ENCODE peak calls at places on chromosomes 12 and 14, in four cellular contexts. One of them, this sample, is unnamed.

GRCh38 chr12:128258866-128259555 is 8.0 kb upstream of the TMEM132C start:
- DNase-seq in ascending aorta: no peak
- DNase-seq in foreskin fibroblast: no peak
- DNase-seq in activated CD8-positive, alpha-beta T cell treated with anti-CD3 and anti-CD28 coated beads for 36 hours: no peak
- DNase-seq in this sample: no peak

GRCh38 chr12:131856366-131857097 is 28.3 kb downstream of the MMP17 start:
- DNase-seq in activated CD8-positive, alpha-beta T cell treated with anti-CD3 and anti-CD28 coated beads for 36 hours: no peak
- DNase-seq in ascending aorta: no peak
- DNase-seq in foreskin fibroblast: no peak
- DNase-seq in this sample: no peak

GRCh38 chr14:23146980-23147379 is 27.9 kb upstream of the CEBPE start:
- DNase-seq in activated CD8-positive, alpha-beta T cell treated with anti-CD3 and anti-CD28 coated beads for 36 hours: no peak
- DNase-seq in foreskin fibroblast: no peak
- DNase-seq in ascending aorta: no peak
- DNase-seq in this sample: no peak

GRCh38 chr12:81759215-81759991 is at the start of gene PPFIA2:
- DNase-seq in ascending aorta: peak
- DNase-seq in foreskin fibroblast: no peak
- DNase-seq in activated CD8-positive, alpha-beta T cell treated with anti-CD3 and anti-CD28 coated beads for 36 hours: peak
- DNase-seq in this sample: no peak

GRCh38 chr12:30978639-30979038 is 52.1 kb downstream of the TSPAN11 start:
- DNase-seq in ascending aorta: no peak
- DNase-seq in activated CD8-positive, alpha-beta T cell treated with anti-CD3 and anti-CD28 coated beads for 36 hours: no peak
- DNase-seq in foreskin fibroblast: no peak
- DNase-seq in this sample: no peak

GRCh38 chr12:113857371-113857770 is 108.8 kb downstream of the RBM19 start:
- DNase-seq in ascending aorta: no peak
- DNase-seq in foreskin fibroblast: no peak
- DNase-seq in activated CD8-positive, alpha-beta T cell treated with anti-CD3 and anti-CD28 coated beads for 36 hours: no peak
- DNase-seq in this sample: no peak

GRCh38 chr14:72864712-72865365 is 29.1 kb downstream of the DPF3 start:
- DNase-seq in ascending aorta: no peak
- DNase-seq in activated CD8-positive, alpha-beta T cell treated with anti-CD3 and anti-CD28 coated beads for 36 hours: no peak
- DNase-seq in foreskin fibroblast: no peak
- DNase-seq in this sample: no peak

GRCh38 chr12:49933793-49934192 is 16.7 kb upstream of the AQP2 start:
- DNase-seq in foreskin fibroblast: peak
- DNase-seq in activated CD8-positive, alpha-beta T cell treated with anti-CD3 and anti-CD28 coated beads for 36 hours: no peak
- DNase-seq in ascending aorta: peak
- DNase-seq in this sample: no peak

GRCh38 chr12:120659151-120659525 is 18.7 kb downstream of the CABP1 start:
- DNase-seq in activated CD8-positive, alpha-beta T cell treated with anti-CD3 and anti-CD28 coated beads for 36 hours: no peak
- DNase-seq in ascending aorta: no peak
- DNase-seq in foreskin fibroblast: no peak
- DNase-seq in this sample: no peak

GRCh38 chr12:23561536-23561935 is 387.9 kb downstream of the SOX5 start:
- DNase-seq in ascending aorta: no peak
- DNase-seq in activated CD8-positive, alpha-beta T cell treated with anti-CD3 and anti-CD28 coated beads for 36 hours: no peak
- DNase-seq in foreskin fibroblast: no peak
- DNase-seq in this sample: no peak

GRCh38 chr12:91058821-91059220 is 997 bp upstream of the KERA start:
- DNase-seq in foreskin fibroblast: no peak
- DNase-seq in activated CD8-positive, alpha-beta T cell treated with anti-CD3 and anti-CD28 coated beads for 36 hours: no peak
- DNase-seq in ascending aorta: no peak
- DNase-seq in this sample: no peak

GRCh38 chr14:52950410-52950897 is 396 bp downstream of the FERMT2 start:
- DNase-seq in activated CD8-positive, alpha-beta T cell treated with anti-CD3 and anti-CD28 coated beads for 36 hours: peak
- DNase-seq in foreskin fibroblast: peak
- DNase-seq in ascending aorta: peak
- DNase-seq in this sample: peak

GRCh38 chr12:6226002-6226700 is 26.0 kb downstream of the CD9 start:
- DNase-seq in foreskin fibroblast: no peak
- DNase-seq in ascending aorta: peak
- DNase-seq in activated CD8-positive, alpha-beta T cell treated with anti-CD3 and anti-CD28 coated beads for 36 hours: no peak
- DNase-seq in this sample: no peak

GRCh38 chr14:60648934-60649814 is at the start of gene SIX1:
- DNase-seq in foreskin fibroblast: peak
- DNase-seq in ascending aorta: peak
- DNase-seq in activated CD8-positive, alpha-beta T cell treated with anti-CD3 and anti-CD28 coated beads for 36 hours: peak
- DNase-seq in this sample: peak

GRCh38 chr12:14836336-14837210 is 6.8 kb downstream of the ART4 start:
- DNase-seq in ascending aorta: no peak
- DNase-seq in activated CD8-positive, alpha-beta T cell treated with anti-CD3 and anti-CD28 coated beads for 36 hours: no peak
- DNase-seq in foreskin fibroblast: peak
- DNase-seq in this sample: no peak

GRCh38 chr14:52219488-52220084 is 47.9 kb upstream of the PTGDR start:
- DNase-seq in activated CD8-positive, alpha-beta T cell treated with anti-CD3 and anti-CD28 coated beads for 36 hours: no peak
- DNase-seq in foreskin fibroblast: no peak
- DNase-seq in ascending aorta: no peak
- DNase-seq in this sample: no peak

GRCh38 chr12:128445728-128446127 is 178.8 kb downstream of the TMEM132C start:
- DNase-seq in activated CD8-positive, alpha-beta T cell treated with anti-CD3 and anti-CD28 coated beads for 36 hours: no peak
- DNase-seq in foreskin fibroblast: no peak
- DNase-seq in ascending aorta: no peak
- DNase-seq in this sample: no peak

GRCh38 chr14:81889529-81889928 is 355.9 kb upstream of the SEL1L start:
- DNase-seq in foreskin fibroblast: no peak
- DNase-seq in activated CD8-positive, alpha-beta T cell treated with anti-CD3 and anti-CD28 coated beads for 36 hours: no peak
- DNase-seq in ascending aorta: no peak
- DNase-seq in this sample: no peak

GRCh38 chr12:101747695-101748094 is 8.4 kb upstream of the SYCP3 start:
- DNase-seq in foreskin fibroblast: no peak
- DNase-seq in ascending aorta: no peak
- DNase-seq in activated CD8-positive, alpha-beta T cell treated with anti-CD3 and anti-CD28 coated beads for 36 hours: no peak
- DNase-seq in this sample: no peak
- TF ChIP-seq CTCF in foreskin fibroblast: no peak
- TF ChIP-seq CTCF in ascending aorta: no peak
- TF ChIP-seq CTCF in activated CD8-positive, alpha-beta T cell treated with anti-CD3 and anti-CD28 coated beads for 36 hours: no peak
- TF ChIP-seq CTCF in this sample: no peak

DNA sequence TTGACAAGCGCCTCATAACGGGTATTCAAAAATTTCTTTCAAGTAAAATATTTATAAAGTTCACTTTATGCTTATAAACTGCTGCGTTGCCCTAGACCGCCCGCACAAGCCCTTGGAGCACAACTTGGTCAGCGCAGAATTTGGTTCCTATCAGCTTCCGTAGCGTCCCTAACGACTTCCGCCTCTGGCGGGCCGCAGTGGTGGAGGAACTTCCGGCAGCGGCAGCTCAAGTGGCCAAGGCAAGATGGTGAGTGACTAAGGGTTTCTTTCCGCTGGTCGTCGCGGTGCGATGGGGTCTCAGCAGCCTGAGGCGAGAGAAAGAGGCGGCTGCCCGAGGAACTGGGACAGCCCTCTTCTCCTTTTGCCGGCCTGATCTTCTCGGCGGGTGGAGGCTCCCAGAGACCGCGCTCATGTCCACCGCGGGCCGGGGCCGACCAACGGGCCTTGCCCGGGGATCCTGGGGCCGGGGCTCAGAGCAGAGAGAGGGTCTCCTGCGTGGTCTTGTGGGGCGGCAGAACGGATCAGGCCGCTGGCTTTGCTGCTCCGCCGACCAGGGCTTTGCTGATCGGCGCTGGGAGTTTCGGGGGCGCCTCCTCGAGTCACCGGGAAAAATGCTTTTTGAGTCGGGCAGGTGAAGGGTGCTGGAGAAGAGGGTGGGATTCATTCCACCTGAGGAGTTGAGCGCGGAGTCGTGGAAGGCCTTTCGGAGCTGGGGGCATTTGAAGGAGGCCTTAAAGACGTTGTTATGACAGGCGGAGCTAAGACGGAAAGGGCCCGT is at the start of gene PSMC1:
- DNase-seq in activated CD8-positive, alpha-beta T cell treated with anti-CD3 and anti-CD28 coated beads for 36 hours: peak
- DNase-seq in ascending aorta: peak
- DNase-seq in foreskin fibroblast: peak
- DNase-seq in this sample: peak
- TF ChIP-seq CTCF in activated CD8-positive, alpha-beta T cell treated with anti-CD3 and anti-CD28 coated beads for 36 hours: no peak
- TF ChIP-seq CTCF in ascending aorta: no peak
- TF ChIP-seq CTCF in foreskin fibroblast: no peak
- TF ChIP-seq CTCF in this sample: no peak

GRCh38 chr12:27305673-27306504 is 26.7 kb upstream of the BMAL2 start:
- DNase-seq in foreskin fibroblast: no peak
- DNase-seq in activated CD8-positive, alpha-beta T cell treated with anti-CD3 and anti-CD28 coated beads for 36 hours: no peak
- DNase-seq in ascending aorta: no peak
- DNase-seq in this sample: no peak
- TF ChIP-seq CTCF in foreskin fibroblast: no peak
- TF ChIP-seq CTCF in activated CD8-positive, alpha-beta T cell treated with anti-CD3 and anti-CD28 coated beads for 36 hours: peak
- TF ChIP-seq CTCF in ascending aorta: peak
- TF ChIP-seq CTCF in this sample: peak

DNA sequence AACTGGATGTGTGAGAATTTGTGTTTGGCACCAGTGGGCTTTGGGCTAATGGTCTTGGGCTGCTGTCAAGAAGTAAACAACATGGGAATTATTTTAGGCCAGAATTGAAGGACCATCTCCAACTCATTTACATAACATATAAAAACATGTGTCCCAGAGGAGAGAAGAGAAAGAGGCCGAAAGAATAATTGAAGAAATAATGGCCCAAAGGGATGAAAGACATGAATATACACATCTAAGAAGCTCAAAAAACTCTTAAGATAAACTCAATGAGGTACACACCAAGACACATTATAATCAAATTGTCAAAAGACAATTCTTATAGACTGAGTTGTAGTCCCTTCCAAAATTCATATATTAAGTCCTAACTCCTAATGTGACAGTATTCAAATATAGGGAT is 56.1 kb upstream of the SCAF11 start:
- DNase-seq in ascending aorta: no peak
- DNase-seq in activated CD8-positive, alpha-beta T cell treated with anti-CD3 and anti-CD28 coated beads for 36 hours: no peak
- DNase-seq in foreskin fibroblast: no peak
- DNase-seq in this sample: no peak
- TF ChIP-seq CTCF in ascending aorta: no peak
- TF ChIP-seq CTCF in activated CD8-positive, alpha-beta T cell treated with anti-CD3 and anti-CD28 coated beads for 36 hours: no peak
- TF ChIP-seq CTCF in foreskin fibroblast: no peak
- TF ChIP-seq CTCF in this sample: no peak

GRCh38 chr14:63496837-63497400 is 46.3 kb downstream of the PPP2R5E start:
- DNase-seq in ascending aorta: no peak
- DNase-seq in foreskin fibroblast: no peak
- DNase-seq in activated CD8-positive, alpha-beta T cell treated with anti-CD3 and anti-CD28 coated beads for 36 hours: no peak
- DNase-seq in this sample: no peak

GRCh38 chr14:63492391-63492790 is 50.8 kb downstream of the PPP2R5E start:
- DNase-seq in foreskin fibroblast: peak
- DNase-seq in ascending aorta: no peak
- DNase-seq in activated CD8-positive, alpha-beta T cell treated with anti-CD3 and anti-CD28 coated beads for 36 hours: no peak
- DNase-seq in this sample: no peak

GRCh38 chr14:63487724-63488123 is 55.5 kb downstream of the PPP2R5E start:
- DNase-seq in activated CD8-positive, alpha-beta T cell treated with anti-CD3 and anti-CD28 coated beads for 36 hours: no peak
- DNase-seq in foreskin fibroblast: no peak
- DNase-seq in ascending aorta: no peak
- DNase-seq in this sample: no peak

DNA sequence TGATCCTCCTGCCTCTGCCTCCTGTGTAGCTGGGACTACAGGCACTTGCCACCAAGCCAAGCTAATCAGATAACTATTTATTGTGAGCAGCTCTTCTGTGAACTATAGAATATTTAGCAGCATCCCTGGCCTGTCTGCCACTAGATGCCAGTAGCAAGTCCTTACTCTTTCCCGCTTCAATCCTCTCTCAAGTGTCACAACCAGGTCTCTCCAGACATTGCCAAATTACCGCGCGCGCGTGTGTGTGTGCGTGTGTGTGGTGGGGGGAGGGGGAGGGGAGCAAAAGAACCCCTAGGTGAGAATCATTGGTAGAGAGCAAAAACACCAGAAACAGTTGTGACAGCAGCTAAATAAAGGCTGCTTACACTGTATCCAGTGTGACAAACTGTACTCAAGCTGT is 49.9 kb downstream of the PPP2R5E start:
- DNase-seq in foreskin fibroblast: peak
- DNase-seq in activated CD8-positive, alpha-beta T cell treated with anti-CD3 and anti-CD28 coated beads for 36 hours: no peak
- DNase-seq in ascending aorta: no peak
- DNase-seq in this sample: no peak
- TF ChIP-seq CTCF in foreskin fibroblast: peak
- TF ChIP-seq CTCF in activated CD8-positive, alpha-beta T cell treated with anti-CD3 and anti-CD28 coated beads for 36 hours: no peak
- TF ChIP-seq CTCF in ascending aorta: no peak
- TF ChIP-seq CTCF in this sample: no peak